ENCODE peak calls at places on chromosomes 12 and 14, in seven cellular contexts. K is ascending aorta; P is HAP-1; H is IMR-90; U is CD8-positive, alpha-beta T cell; I is esophagus squamous epithelium; B is PC-3. E is an unnamed sample.

GRCh38 chr12:31655792-31656191 is 3.7 kb upstream of the ETFBKMT start:
- DNase-seq in U (no peak), B (no peak), I (no peak), H (no peak), K (no peak), P (no peak), E (no peak)

GRCh38 chr12:52956987-52957386 is 8.1 kb downstream of the KRT18 start:
- DNase-seq in H (peak; percentile 70), K (no peak), B (no peak), P (no peak), I (no peak), U (no peak), E (no peak)

GRCh38 chr14:21680072-21680471 is 6.5 kb upstream of the OR4E1 start:
- DNase-seq in H (peak; percentile 59), U (no peak), B (peak; percentile 68), I (no peak), K (no peak), P (no peak), E (peak; percentile 13)

GRCh38 chr12:76571256-76571655 is 11.7 kb upstream of the OSBPL8 start:
- DNase-seq in K (no peak), I (no peak), H (peak; percentile 42), P (no peak), U (no peak), B (no peak), E (peak; percentile 74)

GRCh38 chr14:95098984-95099599 is 58.2 kb downstream of the DICER1 start:
- DNase-seq in K (no peak), I (no peak), B (peak; percentile 65), U (peak; percentile 28), H (peak; percentile 55), P (peak; percentile 70), E (peak; percentile 88)

GRCh38 chr14:61540931-61541330 is 154.4 kb upstream of the HIF1A start:
- DNase-seq in H (no peak), U (no peak), I (no peak), P (no peak), K (no peak), B (no peak), E (no peak)

GRCh38 chr14:64363265-64363840 is 24.8 kb upstream of the MTHFD1 start:
- DNase-seq in K (no peak), U (no peak), I (no peak), B (peak; percentile 46), P (no peak), H (peak; percentile 83), E (peak; percentile 43)

GRCh38 chr14:38073641-38074040 is 134.1 kb upstream of the SSTR1 start:
- DNase-seq in U (no peak), P (no peak), H (no peak), I (no peak), B (no peak), K (no peak), E (peak; percentile 76)

GRCh38 chr14:62776300-62776699 is 269.0 kb downstream of the KCNH5 start:
- DNase-seq in B (no peak), K (no peak), I (no peak), H (peak; percentile 86), U (no peak), P (no peak), E (no peak)

GRCh38 chr14:25136811-25137210 is 86.9 kb upstream of the STXBP6 start:
- DNase-seq in K (no peak), B (no peak), I (no peak), U (no peak), H (no peak), P (no peak), E (no peak)

GRCh38 chr12:109606261-109607028 is 32.9 kb downstream of the MVK start:
- DNase-seq in B (no peak), H (no peak), P (peak; percentile 79), U (no peak), I (no peak), K (no peak), E (no peak)

GRCh38 chr14:52391866-52392600 is 77.9 kb downstream of the PTGER2 start:
- DNase-seq in I (no peak), P (no peak), B (peak; percentile 98), K (no peak), H (peak; percentile 48), U (no peak), E (peak; percentile 82)

GRCh38 chr14:91284146-91284790 is 39.8 kb upstream of the GPR68 start:
- DNase-seq in U (no peak), I (no peak), K (no peak), H (peak; percentile 71), P (no peak), B (peak; percentile 78), E (peak; percentile 94)

GRCh38 chr12:123289911-123290310 is 18.3 kb upstream of the CDK2AP1 start:
- DNase-seq in U (no peak), H (no peak), B (no peak), P (no peak), K (no peak), I (no peak), E (no peak)

GRCh38 chr12:95820096-95820703 is 29.6 kb upstream of the NTN4 start:
- DNase-seq in B (peak; percentile 88), H (peak; percentile 62), I (no peak), U (no peak), K (no peak), P (peak; percentile 69), E (peak; percentile 76)

GRCh38 chr12:130489293-130489692 is 151.6 kb downstream of the PIWIL1 start:
- DNase-seq in I (no peak), P (no peak), B (no peak), U (no peak), H (no peak), K (no peak), E (no peak)

GRCh38 chr14:72855913-72856312 is 38.0 kb downstream of the DPF3 start:
- DNase-seq in H (peak; percentile 44), I (no peak), K (no peak), P (no peak), U (no peak), B (peak; percentile 62), E (peak; percentile 78)

GRCh38 chr14:56676042-56676441 is 96.4 kb downstream of the TMEM260 start:
- DNase-seq in K (no peak), B (peak; percentile 33), P (no peak), I (no peak), U (no peak), H (no peak), E (no peak)

GRCh38 chr12:64528616-64529015 is 76.7 kb downstream of the TBK1 start:
- DNase-seq in U (no peak), K (no peak), P (no peak), H (peak; percentile 20), B (peak; percentile 13), I (no peak), E (peak; percentile 56)

GRCh38 chr14:59283380-59283779 is 94.9 kb downstream of the DAAM1 start:
- DNase-seq in P (no peak), B (peak; percentile 80), I (no peak), K (no peak), U (no peak), H (peak; percentile 51), E (peak; percentile 81)

GRCh38 chr14:101483829-101484228 is 77.5 kb upstream of the DIO3 start:
- DNase-seq in K (no peak), I (no peak), B (no peak), H (no peak), U (no peak), P (no peak), E (no peak)
- H3K9me3 ChIP-seq in K (no peaks in the 10 kb centered on the region), I (no peaks in the 10 kb centered on the region), B (peaks cover 7% of the 10 kb centered on the region), H (peaks cover 5% of the 10 kb centered on the region), U (no peaks in the 10 kb centered on the region), P (no peaks in the 10 kb centered on the region), E (no peaks in the 10 kb centered on the region)

DNA sequence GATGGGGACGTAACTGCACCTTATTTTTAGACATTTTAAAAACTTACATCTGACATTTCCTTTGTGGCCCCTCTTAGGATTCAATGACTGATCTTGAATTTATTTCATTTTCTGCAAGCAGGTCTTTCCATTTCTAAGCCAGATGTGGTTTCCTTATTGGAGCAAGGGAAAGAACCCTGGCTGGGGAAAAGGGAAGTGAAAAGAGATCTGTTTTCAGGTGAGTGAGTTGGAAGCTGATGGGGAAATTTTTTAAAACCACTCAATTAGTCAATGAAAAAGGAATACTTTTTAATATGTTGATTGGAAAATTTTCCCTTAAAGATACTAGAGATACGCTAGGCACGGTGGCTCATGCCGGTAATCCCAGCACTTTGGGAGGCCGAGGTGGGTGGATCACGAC is 2.6 kb downstream of the ZNF140 start:
- DNase-seq in K (no peak), H (no peak), U (no peak), P (no peak), I (no peak), B (no peak), E (no peak)
- H3K9me3 ChIP-seq in K (peaks cover 74% of the 10 kb centered on the region), H (peaks cover 53% of the 10 kb centered on the region), U (peaks cover 55% of the 10 kb centered on the region), P (peaks cover 16% of the 10 kb centered on the region), I (peaks cover 75% of the 10 kb centered on the region), B (peaks cover 34% of the 10 kb centered on the region), E (peaks cover 2% of the 10 kb centered on the region)

DNA sequence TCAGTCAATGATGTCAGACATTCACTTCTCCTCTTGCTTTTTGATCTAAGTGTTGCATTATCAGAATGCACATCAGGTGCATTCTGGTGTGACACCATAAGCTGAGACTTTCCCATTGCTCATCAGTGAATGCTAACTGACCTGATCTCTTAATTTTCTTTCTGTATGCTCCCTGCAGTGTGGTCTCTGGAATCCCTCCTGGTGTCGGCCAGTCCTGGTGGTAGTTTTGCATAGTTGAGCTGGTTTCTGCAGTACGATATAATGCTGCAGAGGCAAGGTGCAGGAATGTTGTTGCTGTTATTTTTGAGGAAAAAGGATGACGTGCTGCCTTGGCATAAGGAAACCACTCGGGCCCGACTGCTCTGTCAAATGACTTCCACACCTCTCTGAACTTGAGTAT is 11.0 kb upstream of the SRP54 start:
- DNase-seq in I (no peak), H (no peak), U (no peak), P (no peak), B (no peak), K (no peak), E (no peak)
- H3K9me3 ChIP-seq in I (no peaks in the 10 kb centered on the region), H (no peaks in the 10 kb centered on the region), U (no peaks in the 10 kb centered on the region), P (no peaks in the 10 kb centered on the region), B (no peaks in the 10 kb centered on the region), K (no peaks in the 10 kb centered on the region), E (no peaks in the 10 kb centered on the region)

GRCh38 chr12:127550271-127550670 is 716.7 kb upstream of the TMEM132C start:
- DNase-seq in K (no peak), H (peak; percentile 55), I (no peak), B (peak; percentile 87), P (no peak), U (no peak), E (peak; percentile 82)

GRCh38 chr12:127548123-127548553 is 718.8 kb upstream of the TMEM132C start:
- DNase-seq in I (no peak), U (no peak), K (no peak), B (peak; percentile 94), P (no peak), H (peak; percentile 72), E (peak; percentile 93)

GRCh38 chr12:127552838-127553237 is 714.1 kb upstream of the TMEM132C start:
- DNase-seq in P (no peak), U (no peak), B (no peak), K (no peak), I (no peak), H (no peak), E (no peak)

DNA sequence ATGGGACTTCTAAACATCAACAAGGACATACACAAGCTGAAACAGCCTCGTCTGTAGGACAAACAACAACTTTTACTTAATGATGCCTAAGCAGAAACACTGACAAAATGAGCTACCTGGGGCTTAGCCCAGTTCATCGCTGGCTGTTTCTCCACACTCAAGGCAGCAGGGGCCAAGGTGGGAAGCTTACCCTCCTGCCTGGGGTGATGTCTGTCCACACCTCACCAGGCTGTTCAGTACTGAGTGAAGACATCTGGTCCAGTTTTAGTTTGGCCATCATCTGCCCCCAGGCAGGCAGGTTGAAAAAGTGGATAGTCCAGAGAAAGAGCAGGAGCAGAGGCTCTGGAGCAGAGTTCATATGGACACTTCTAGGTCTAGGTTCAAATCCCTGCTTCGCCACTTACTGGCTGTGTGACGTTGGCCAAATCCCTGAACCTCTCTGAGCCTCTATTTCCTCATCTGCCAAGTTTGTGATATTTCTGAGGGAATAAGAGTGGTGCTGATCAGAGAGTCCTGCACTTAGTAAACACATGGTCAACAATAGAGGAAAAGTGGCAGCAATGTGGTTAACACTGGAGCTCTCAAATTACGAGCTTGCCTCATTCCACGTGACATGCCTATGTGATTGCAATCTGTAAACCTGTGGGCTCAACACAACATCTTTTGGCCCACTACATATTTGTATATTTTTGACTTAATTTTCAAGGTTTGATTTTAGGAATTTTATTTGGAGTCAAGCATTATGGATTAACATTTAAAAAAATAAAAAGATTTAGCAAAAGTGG is 720.1 kb upstream of the TMEM132C start:
- DNase-seq in K (no peak), P (no peak), H (no peak), U (no peak), I (no peak), B (no peak), E (no peak)
- H3K9me3 ChIP-seq in K (no peaks in the 10 kb centered on the region), P (no peaks in the 10 kb centered on the region), H (no peaks in the 10 kb centered on the region), U (no peaks in the 10 kb centered on the region), I (no peaks in the 10 kb centered on the region), B (no peaks in the 10 kb centered on the region), E (no peaks in the 10 kb centered on the region)

E was measured in GM23248.